ENCODE peak calls at places on chromosomes 4 and X, in nine cellular contexts. P is endodermal cell; S is prostate gland; F is left lung; T is pancreas; C is aorta; J is CD8-positive, alpha-beta memory T cell; V is heart left ventricle; L is psoas muscle. H is an unnamed sample. For H3K4me1, the result is how much of the 10 kb centered on the place peaks cover.

GRCh38 chrX:46255066-46255465 is 290.2 kb downstream of the ZNF674 start:
- DNase-seq in P (no peak), S (no peak), F (no peak), T (no peak), C (no peak), J (no peak), V (no peak), L (no peak), H (no peak)

GRCh38 chr4:21726255-21726815 is 222.2 kb downstream of the KCNIP4 start:
- DNase-seq in P (no peak), S (no peak), F (no peak), T (no peak), C (no peak), J (no peak), V (no peak), L (no peak), H (no peak)

GRCh38 chrX:3501833-3502535 is 155.5 kb upstream of the MXRA5 start:
- DNase-seq in P (no peak), S (peak), F (no peak), T (no peak), C (no peak), J (no peak), V (peak), L (no peak), H (no peak)

GRCh38 chrX:107706309-107706708 is 69.3 kb downstream of the TSC22D3 start:
- DNase-seq in P (peak), S (no peak), F (no peak), T (no peak), C (no peak), J (no peak), V (no peak), L (no peak), H (peak)

GRCh38 chr4:123477804-123478209 is 81.2 kb downstream of the SPRY1 start:
- DNase-seq in P (no peak), S (no peak), F (no peak), T (no peak), C (no peak), J (peak), V (no peak), L (peak), H (no peak)

GRCh38 chrX:7574325-7574724 is 268.6 kb upstream of the VCX start:
- DNase-seq in P (peak), S (no peak), F (no peak), T (no peak), C (no peak), J (no peak), V (no peak), L (no peak), H (no peak)

GRCh38 chrX:113644426-113644825 is 803.8 kb upstream of the AMOT start:
- DNase-seq in P (no peak), S (no peak), F (no peak), T (no peak), C (no peak), J (no peak), V (no peak), L (no peak), H (no peak)

GRCh38 chrX:131277543-131278115 is 11.5 kb downstream of the IGSF1 start:
- DNase-seq in P (no peak), S (no peak), F (no peak), T (no peak), C (no peak), J (no peak), V (peak), L (no peak), H (no peak)

GRCh38 chrX:131734621-131735020 is 190.7 kb downstream of the OR13H1 start:
- DNase-seq in P (no peak), S (no peak), F (no peak), T (no peak), C (no peak), J (no peak), V (peak), L (peak), H (no peak)

GRCh38 chr4:106569151-106570029 is 200.8 kb upstream of the GIMD1 start:
- DNase-seq in P (no peak), S (no peak), F (no peak), T (no peak), C (no peak), J (no peak), V (no peak), L (no peak), H (peak)

GRCh38 chrX:70026112-70026850 is 23.5 kb downstream of the AWAT2 start:
- DNase-seq in P (no peak), S (no peak), F (no peak), T (no peak), C (no peak), J (no peak), V (no peak), L (no peak), H (no peak)

GRCh38 chrX:111098874-111099273 is 2.9 kb downstream of the PAK3 start:
- DNase-seq in P (peak), S (no peak), F (peak), T (peak), C (peak), J (peak), V (no peak), L (no peak), H (no peak)

GRCh38 chrX:72271812-72272211 is 5.2 kb downstream of the RPS4X start:
- DNase-seq in P (no peak), S (peak), F (no peak), T (no peak), C (no peak), J (no peak), V (no peak), L (no peak), H (no peak)

GRCh38 chr4:110411599-110412011 is 64.3 kb upstream of the ENPEP start:
- DNase-seq in P (peak), S (no peak), F (no peak), T (no peak), C (no peak), J (no peak), V (no peak), L (no peak), H (no peak)

GRCh38 chr4:78081541-78081940 is 24.4 kb downstream of the FRAS1 start:
- DNase-seq in P (no peak), S (no peak), F (no peak), T (no peak), C (no peak), J (no peak), V (no peak), L (no peak), H (no peak)

GRCh38 chr4:85825937-85826678 is 351.2 kb downstream of the ARHGAP24 start:
- DNase-seq in P (peak), S (no peak), F (no peak), T (peak), C (no peak), J (no peak), V (peak), L (no peak), H (no peak)

GRCh38 chr4:85829276-85830051 is 354.5 kb downstream of the ARHGAP24 start:
- DNase-seq in P (no peak), S (no peak), F (no peak), T (no peak), C (no peak), J (no peak), V (no peak), L (no peak), H (no peak)

GRCh38 chr4:85824166-85824945 is 349.4 kb downstream of the ARHGAP24 start:
- DNase-seq in P (no peak), S (no peak), F (no peak), T (no peak), C (no peak), J (no peak), V (no peak), L (no peak), H (no peak)

GRCh38 chr4:85831647-85832046 is 356.7 kb downstream of the ARHGAP24 start:
- DNase-seq in P (no peak), S (no peak), F (no peak), T (no peak), C (no peak), J (no peak), V (no peak), L (no peak), H (no peak)

GRCh38 chr4:85828295-85828910 is 353.5 kb downstream of the ARHGAP24 start:
- DNase-seq in P (no peak), S (no peak), F (no peak), T (no peak), C (no peak), J (no peak), V (no peak), L (no peak), H (no peak)
- H3K4me1 ChIP-seq in P (under half), S (under half), F (under half), T (under half), C (under half), J (under half), V (under half), L (under half), H (under half)

GRCh38 chrX:39975094-39975865 is 122.5 kb downstream of the BCOR start:
- DNase-seq in P (no peak), S (peak), F (no peak), T (peak), C (no peak), J (no peak), V (no peak), L (no peak), H (no peak)
- H3K4me1 ChIP-seq in P (under half), S (under half), F (under half), T (under half), C (under half), J (under half), V (under half), L (under half), H (under half)

GRCh38 chrX:41092776-41093175 is 7.5 kb downstream of the USP9X start:
- DNase-seq in P (no peak), S (no peak), F (no peak), T (no peak), C (no peak), J (no peak), V (no peak), L (no peak), H (no peak)

GRCh38 chrX:41086627-41086932 is 1.3 kb downstream of the USP9X start:
- DNase-seq in P (no peak), S (no peak), F (no peak), T (no peak), C (no peak), J (no peak), V (no peak), L (no peak), H (no peak)

GRCh38 chrX:41095174-41095573 is 9.9 kb downstream of the USP9X start:
- DNase-seq in P (no peak), S (no peak), F (no peak), T (no peak), C (no peak), J (no peak), V (no peak), L (no peak), H (no peak)

GRCh38 chrX:41087219-41087618 is 2.0 kb downstream of the USP9X start:
- DNase-seq in P (no peak), S (no peak), F (no peak), T (no peak), C (no peak), J (no peak), V (no peak), L (no peak), H (no peak)

DNA sequence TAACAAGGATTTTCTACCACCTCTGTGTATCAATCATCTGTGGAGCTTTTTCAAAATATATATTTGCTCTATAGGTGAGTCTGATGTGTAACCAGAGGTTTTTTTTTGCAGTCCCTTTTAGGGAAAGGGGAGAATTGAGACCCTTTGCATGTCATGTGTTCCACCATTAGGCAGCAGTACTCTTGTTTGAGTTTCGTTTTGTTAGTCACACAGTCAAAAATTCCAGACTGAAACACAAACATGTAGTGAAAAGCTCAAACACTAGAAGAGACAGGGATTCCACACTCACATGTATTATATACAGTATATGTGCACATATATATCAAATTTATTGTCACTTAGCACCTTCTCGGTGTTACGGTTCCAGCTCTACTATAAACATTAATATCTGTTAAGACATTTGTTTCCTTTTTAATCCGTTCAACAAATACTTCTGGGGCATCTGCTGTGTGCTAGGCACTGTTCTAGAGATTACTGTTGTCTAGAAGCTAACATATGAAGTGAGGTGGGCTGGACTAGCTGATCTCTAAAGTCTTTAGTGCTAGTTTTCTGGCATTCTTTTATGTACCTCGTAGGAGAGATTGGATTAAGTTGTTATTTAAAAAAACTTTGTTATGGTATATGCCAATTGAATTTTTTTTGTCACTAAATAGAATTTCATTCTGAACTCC is 5.5 kb downstream of the USP9X start:
- DNase-seq in P (no peak), S (no peak), F (no peak), T (no peak), C (no peak), J (no peak), V (no peak), L (no peak), H (no peak)
- H3K4me1 ChIP-seq in P (under half), S (under half), F (under half), T (under half), C (under half), J (half or more), V (under half), L (half or more), H (under half)

GRCh38 chr4:139144161-139144859 is 32.7 kb downstream of the ELF2 start:
- DNase-seq in P (peak), S (no peak), F (no peak), T (no peak), C (no peak), J (no peak), V (peak), L (peak), H (no peak)

GRCh38 chr4:139144911-139145551 is 32.0 kb downstream of the ELF2 start:
- DNase-seq in P (peak), S (no peak), F (no peak), T (no peak), C (no peak), J (no peak), V (peak), L (no peak), H (no peak)

GRCh38 chr4:139142980-139143379 is 34.0 kb downstream of the ELF2 start:
- DNase-seq in P (no peak), S (no peak), F (no peak), T (no peak), C (no peak), J (no peak), V (no peak), L (no peak), H (no peak)

GRCh38 chr4:139145552-139145932 is 31.5 kb downstream of the ELF2 start:
- DNase-seq in P (no peak), S (no peak), F (no peak), T (no peak), C (no peak), J (no peak), V (no peak), L (no peak), H (no peak)

DNA sequence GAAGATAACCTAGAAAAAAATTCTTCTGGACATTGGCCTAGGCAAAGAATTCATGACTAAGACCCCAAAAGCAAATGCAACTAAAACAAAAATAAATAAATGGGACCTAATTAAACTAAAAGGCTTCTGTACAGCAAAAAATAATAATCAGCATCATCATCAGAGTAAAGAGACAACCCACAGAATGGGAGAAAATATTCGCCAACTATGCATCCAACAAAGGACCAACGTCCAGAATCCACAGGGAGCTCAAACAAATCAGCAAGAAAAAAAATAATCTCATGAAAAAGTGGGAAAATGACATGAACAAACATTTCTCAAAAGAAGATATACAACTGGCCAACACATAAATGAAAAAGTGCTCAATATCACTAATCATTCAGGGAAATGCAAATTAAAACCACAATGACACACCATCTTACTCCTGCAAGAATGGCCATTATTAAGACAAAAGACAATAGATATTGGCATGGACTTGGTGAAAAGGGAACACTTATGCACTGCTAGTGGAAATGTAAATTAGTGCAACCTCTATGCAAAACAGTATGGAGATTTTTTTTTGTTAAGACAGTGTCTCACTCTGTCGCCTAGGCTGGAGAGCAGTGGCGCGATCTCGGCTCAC is 30.0 kb downstream of the ELF2 start:
- DNase-seq in P (no peak), S (no peak), F (no peak), T (no peak), C (no peak), J (no peak), V (no peak), L (no peak), H (no peak)
- H3K4me1 ChIP-seq in P (under half), S (under half), F (under half), T (under half), C (under half), J (under half), V (under half), L (under half), H (under half)

GRCh38 chr4:30840571-30840970 is 120.4 kb downstream of the PCDH7 start:
- DNase-seq in P (no peak), S (no peak), F (no peak), T (no peak), C (no peak), J (no peak), V (no peak), L (no peak), H (no peak)
- H3K4me1 ChIP-seq in P (under half), S (under half), F (under half), T (under half), C (under half), J (under half), V (under half), L (under half), H (under half)

GRCh38 chr4:169239236-169239905 is 31.4 kb downstream of the SH3RF1 start:
- DNase-seq in P (no peak), S (no peak), F (no peak), T (no peak), C (no peak), J (no peak), V (no peak), L (no peak), H (no peak)
- H3K4me1 ChIP-seq in P (under half), S (under half), F (under half), T (under half), C (under half), J (under half), V (under half), L (half or more), H (under half)